ENCODE peak calls at places on chromosomes 1 and 21, in four cellular contexts. O is upper lobe of left lung, I is spleen, G is Panc1. W is an unnamed sample.

GRCh38 chr1:238409947-238410346 is 519.2 kb upstream of the ZP4 start:
- DNase-seq in O (no peak), I (no peak), G (no peak), W (no peak)

GRCh38 chr1:233080286-233080685 is 129.9 kb downstream of the NTPCR start:
- DNase-seq in O (no peak), I (no peak), G (no peak), W (no peak)

GRCh38 chr1:66281808-66282207 is 252.1 kb upstream of the SGIP1 start:
- DNase-seq in O (no peak), I (no peak), G (no peak), W (no peak)

GRCh38 chr1:117754061-117754969 is 148.5 kb downstream of the TENT5C start:
- DNase-seq in O (peak; percentile 57), I (no peak), G (no peak), W (no peak)

GRCh38 chr1:242787968-242788367 is 263.5 kb upstream of the PLD5 start:
- DNase-seq in O (no peak), I (no peak), G (no peak), W (no peak)

GRCh38 chr21:46116189-46116845 is 18.4 kb downstream of the COL6A2 start:
- DNase-seq in O (peak; percentile 13), I (peak; percentile 67), G (no peak), W (peak; percentile 76)

GRCh38 chr1:29835486-29836273 is 599.4 kb downstream of the PTPRU start:
- DNase-seq in O (no peak), I (peak; percentile 51), G (no peak), W (no peak)

GRCh38 chr21:31426235-31426797 is 82.3 kb upstream of the TIAM1 start:
- DNase-seq in O (no peak), I (no peak), G (no peak), W (no peak)

GRCh38 chr1:92411511-92411910 is 75.2 kb downstream of the GFI1 start:
- DNase-seq in O (no peak), I (no peak), G (no peak), W (no peak)

GRCh38 chr1:215819114-215819513 is 252.0 kb downstream of the KCTD3 start:
- DNase-seq in O (no peak), I (no peak), G (no peak), W (no peak)

GRCh38 chr1:27428316-27429028 is 36.0 kb downstream of the GPR3 start:
- DNase-seq in O (no peak), I (no peak), G (no peak), W (no peak)

GRCh38 chr1:187762109-187762508 is 933.4 kb downstream of the PLA2G4A start:
- DNase-seq in O (no peak), I (no peak), G (no peak), W (no peak)

GRCh38 chr1:190940951-190941350 is 463.3 kb upstream of the BRINP3 start:
- DNase-seq in O (no peak), I (no peak), G (no peak), W (no peak)

GRCh38 chr1:81682490-81682889 is 118.2 kb upstream of the ADGRL2 start:
- DNase-seq in O (no peak), I (no peak), G (no peak), W (no peak)

GRCh38 chr1:209787551-209787950 is 3.2 kb upstream of the C1orf74 start:
- DNase-seq in O (no peak), I (no peak), G (no peak), W (no peak)

GRCh38 chr1:213852107-213852506 is 135.7 kb upstream of the PROX1 start:
- DNase-seq in O (no peak), I (no peak), G (no peak), W (no peak)

GRCh38 chr1:37478451-37478871 is 4.1 kb downstream of the ZC3H12A start:
- DNase-seq in O (no peak), I (no peak), G (no peak), W (no peak)
- H3K4me3 ChIP-seq in O (peak overlapping the region; percentile 81), I (peak overlapping the region; percentile 84), G (peak overlapping the region; percentile 78), W (peak overlapping the region; percentile 81)

GRCh38 chr21:43574741-43575465 is 84.4 kb downstream of the HSF2BP start:
- DNase-seq in O (peak; percentile 52), I (peak; percentile 77), G (no peak), W (no peak)
- H3K27ac ChIP-seq in O (peak overlapping the region; percentile 41), I (peak overlapping the region; percentile 61), G (no peak overlapping the region), W (no peak overlapping the region)

GRCh38 chr1:244449936-244450508 is 1.7 kb downstream of the ADSS2 start:
- DNase-seq in O (no peak), I (no peak), G (no peak), W (no peak)

GRCh38 chr1:244451951-244452795 is 464 bp upstream of the ADSS2 start:
- DNase-seq in O (peak; percentile 99), I (peak; percentile 100), G (peak; percentile 97), W (peak; percentile 99)

GRCh38 chr1:244454412-244454811 is 2.7 kb upstream of the ADSS2 start:
- DNase-seq in O (no peak), I (no peak), G (no peak), W (no peak)

GRCh38 chr1:244450597-244451538 is 841 bp downstream of the ADSS2 start:
- DNase-seq in O (peak; percentile 62), I (peak; percentile 93), G (no peak), W (peak; percentile 83)

GRCh38 chr1:244451539-244451950 is at the start of gene ADSS2:
- DNase-seq in O (no peak), I (no peak), G (no peak), W (no peak)
- TF ChIP-seq POLR2AphosphoS5 in O (peak; percentile 66), I (peak; percentile 97), G (no peak), W (peak; percentile 14)

DNA sequence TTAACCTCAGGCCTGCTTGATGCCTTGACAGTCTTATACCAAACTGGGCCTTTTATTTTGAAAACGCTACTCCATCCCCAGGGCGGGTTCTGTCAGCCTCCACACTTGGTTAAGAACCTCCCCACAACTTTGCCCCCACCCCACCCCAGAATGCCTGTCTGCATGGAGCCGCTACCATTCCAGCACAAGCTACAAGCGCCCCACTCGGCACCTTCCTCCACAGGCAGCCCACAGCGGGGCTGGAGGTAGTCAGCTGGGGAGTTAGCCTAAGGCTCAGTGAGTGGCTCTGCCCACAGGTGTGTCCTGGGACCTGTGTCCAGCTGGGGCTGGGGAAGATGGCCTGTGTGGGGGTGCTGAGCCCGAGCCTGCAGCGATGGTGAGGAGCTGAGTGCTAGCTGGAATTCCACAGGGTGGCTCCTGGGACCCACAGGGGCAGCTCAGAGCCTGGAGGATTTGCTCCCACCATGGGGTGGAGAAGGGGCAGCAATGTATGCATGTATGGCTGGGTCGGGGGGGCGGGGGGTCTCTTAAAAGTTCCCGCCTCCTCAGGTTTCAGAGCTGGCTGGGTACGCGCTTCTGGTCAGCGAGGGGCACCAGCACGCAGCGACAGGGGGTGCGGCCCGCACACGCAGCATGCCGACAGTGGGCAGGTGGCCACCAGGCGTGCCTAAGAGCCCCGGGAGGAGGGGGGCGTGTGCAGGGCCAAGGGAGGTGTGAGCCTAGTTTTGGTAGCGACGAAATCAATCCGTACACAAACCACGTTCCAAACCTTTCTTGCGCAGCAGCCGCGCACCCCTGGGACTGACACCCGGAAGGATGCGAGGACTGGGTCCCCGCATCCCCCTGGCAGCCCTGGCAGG is 912 bp downstream of the ETNK2 start:
- DNase-seq in O (no peak), I (no peak), G (no peak), W (no peak)
- H3K4me3 ChIP-seq in O (peak overlapping the region; percentile 68), I (peak overlapping the region; percentile 53), G (peak overlapping the region; percentile 58), W (peak overlapping the region; percentile 77)

GRCh38 chr1:235075955-235076308 is 52.7 kb downstream of the TOMM20 start:
- DNase-seq in O (no peak), I (no peak), G (no peak), W (no peak)
- H3K27ac ChIP-seq in O (peak overlapping the region; percentile 94), I (peak overlapping the region; percentile 95), G (peak overlapping the region; percentile 100), W (peak overlapping the region; percentile 96)

W was measured in suprapubic skin.